ENCODE peak calls at places on chromosomes 2 and 18, in six cellular contexts. One of them, this sample, is unnamed. For H3K36me3, the result is how much of the 10 kb centered on the place peaks cover.

GRCh38 chr2:206968139-206969086 is 29.1 kb downstream of the CPO start:
- DNase-seq in BE2C: no peak
- DNase-seq in adrenal gland: no peak
- DNase-seq in GM23338: no peak
- DNase-seq in lung: no peak
- DNase-seq in fibroblast of lung: peak
- DNase-seq in this sample: no peak

GRCh38 chr2:127437056-127437455 is 18.8 kb downstream of the PROC start:
- DNase-seq in BE2C: no peak
- DNase-seq in GM23338: no peak
- DNase-seq in adrenal gland: no peak
- DNase-seq in fibroblast of lung: no peak
- DNase-seq in lung: peak
- DNase-seq in this sample: no peak

GRCh38 chr2:119567292-119567691 is 23.0 kb downstream of the CFAP221 start:
- DNase-seq in GM23338: no peak
- DNase-seq in BE2C: no peak
- DNase-seq in adrenal gland: no peak
- DNase-seq in lung: no peak
- DNase-seq in fibroblast of lung: no peak
- DNase-seq in this sample: no peak

GRCh38 chr18:70672581-70672980 is 383.7 kb downstream of the SOCS6 start:
- DNase-seq in adrenal gland: no peak
- DNase-seq in GM23338: no peak
- DNase-seq in fibroblast of lung: no peak
- DNase-seq in BE2C: no peak
- DNase-seq in lung: no peak
- DNase-seq in this sample: no peak

GRCh38 chr2:190625691-190626090 is 23.2 kb upstream of the NAB1 start:
- DNase-seq in lung: no peak
- DNase-seq in GM23338: no peak
- DNase-seq in fibroblast of lung: no peak
- DNase-seq in adrenal gland: no peak
- DNase-seq in BE2C: no peak
- DNase-seq in this sample: no peak

GRCh38 chr2:72921866-72922265 is 4.5 kb downstream of the EMX1 start:
- DNase-seq in lung: no peak
- DNase-seq in fibroblast of lung: no peak
- DNase-seq in GM23338: no peak
- DNase-seq in adrenal gland: no peak
- DNase-seq in BE2C: no peak
- DNase-seq in this sample: no peak

GRCh38 chr18:43681661-43682060 is 404.4 kb upstream of the SYT4 start:
- DNase-seq in fibroblast of lung: peak
- DNase-seq in BE2C: no peak
- DNase-seq in GM23338: peak
- DNase-seq in adrenal gland: no peak
- DNase-seq in lung: no peak
- DNase-seq in this sample: no peak

GRCh38 chr2:238919307-238919706 is 71.4 kb downstream of the TWIST2 start:
- DNase-seq in lung: no peak
- DNase-seq in BE2C: no peak
- DNase-seq in fibroblast of lung: no peak
- DNase-seq in adrenal gland: no peak
- DNase-seq in GM23338: no peak
- DNase-seq in this sample: no peak

GRCh38 chr2:134499307-134499706 is 219.5 kb downstream of the TMEM163 start:
- DNase-seq in BE2C: peak
- DNase-seq in lung: no peak
- DNase-seq in GM23338: no peak
- DNase-seq in adrenal gland: no peak
- DNase-seq in fibroblast of lung: no peak
- DNase-seq in this sample: no peak

GRCh38 chr18:58601468-58602266 is 27.2 kb downstream of the ALPK2 start:
- DNase-seq in GM23338: no peak
- DNase-seq in fibroblast of lung: no peak
- DNase-seq in BE2C: no peak
- DNase-seq in adrenal gland: no peak
- DNase-seq in lung: no peak
- DNase-seq in this sample: no peak

GRCh38 chr2:171248205-171248662 is 87.5 kb upstream of the TLK1 start:
- DNase-seq in fibroblast of lung: no peak
- DNase-seq in GM23338: no peak
- DNase-seq in adrenal gland: no peak
- DNase-seq in lung: no peak
- DNase-seq in BE2C: no peak
- DNase-seq in this sample: no peak

GRCh38 chr2:120344214-120344990 is 1.5 kb upstream of the INHBB start:
- DNase-seq in lung: no peak
- DNase-seq in adrenal gland: no peak
- DNase-seq in fibroblast of lung: peak
- DNase-seq in BE2C: peak
- DNase-seq in GM23338: peak
- DNase-seq in this sample: peak

GRCh38 chr18:26574958-26575864 is 26.9 kb upstream of the KCTD1 start:
- DNase-seq in BE2C: peak
- DNase-seq in adrenal gland: peak
- DNase-seq in GM23338: peak
- DNase-seq in fibroblast of lung: peak
- DNase-seq in lung: peak
- DNase-seq in this sample: peak

DNA sequence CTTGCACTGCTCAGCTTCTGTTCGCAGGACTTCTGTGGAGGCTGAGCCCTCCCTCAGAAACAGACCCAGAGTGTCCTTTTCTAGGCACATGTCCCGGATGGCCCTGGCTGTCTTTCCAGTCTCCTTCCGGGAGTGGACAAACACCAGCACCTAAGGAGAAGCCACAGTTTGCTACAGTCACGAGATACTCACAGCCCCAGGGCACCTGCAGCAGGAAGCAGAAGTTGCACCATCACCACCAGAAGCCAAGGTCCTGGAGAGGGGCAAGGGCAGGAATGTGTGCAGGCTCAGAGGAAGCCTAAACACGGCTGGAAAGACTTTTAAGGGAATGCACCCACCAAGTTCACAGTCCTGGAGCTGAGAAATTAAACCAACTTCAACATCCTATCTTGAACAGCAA is 13.6 kb downstream of the SNRNP200 start:
- DNase-seq in fibroblast of lung: no peak
- DNase-seq in lung: no peak
- DNase-seq in adrenal gland: no peak
- DNase-seq in GM23338: no peak
- DNase-seq in BE2C: no peak
- DNase-seq in this sample: no peak
- H3K36me3 ChIP-seq in fibroblast of lung: under half
- H3K36me3 ChIP-seq in lung: half or more
- H3K36me3 ChIP-seq in adrenal gland: half or more
- H3K36me3 ChIP-seq in GM23338: half or more
- H3K36me3 ChIP-seq in BE2C: half or more
- H3K36me3 ChIP-seq in this sample: under half

GRCh38 chr2:75428627-75429026 is 132.1 kb downstream of the EVA1A start:
- DNase-seq in GM23338: no peak
- DNase-seq in lung: no peak
- DNase-seq in BE2C: no peak
- DNase-seq in adrenal gland: no peak
- DNase-seq in fibroblast of lung: no peak
- DNase-seq in this sample: no peak

GRCh38 chr2:75429036-75429435 is 131.7 kb downstream of the EVA1A start:
- DNase-seq in GM23338: no peak
- DNase-seq in BE2C: no peak
- DNase-seq in adrenal gland: no peak
- DNase-seq in fibroblast of lung: no peak
- DNase-seq in lung: no peak
- DNase-seq in this sample: no peak

GRCh38 chr2:75428060-75428459 is 132.7 kb downstream of the EVA1A start:
- DNase-seq in fibroblast of lung: no peak
- DNase-seq in BE2C: no peak
- DNase-seq in GM23338: no peak
- DNase-seq in adrenal gland: no peak
- DNase-seq in lung: no peak
- DNase-seq in this sample: no peak

GRCh38 chr2:75424936-75425619 is 135.7 kb downstream of the EVA1A start:
- DNase-seq in fibroblast of lung: peak
- DNase-seq in BE2C: peak
- DNase-seq in GM23338: peak
- DNase-seq in adrenal gland: no peak
- DNase-seq in lung: peak
- DNase-seq in this sample: no peak
- TF ChIP-seq CTCF in fibroblast of lung: no peak
- TF ChIP-seq CTCF in BE2C: no peak
- TF ChIP-seq CTCF in GM23338: peak
- TF ChIP-seq CTCF in adrenal gland: no peak
- TF ChIP-seq CTCF in lung: no peak
- TF ChIP-seq CTCF in this sample: no peak

DNA sequence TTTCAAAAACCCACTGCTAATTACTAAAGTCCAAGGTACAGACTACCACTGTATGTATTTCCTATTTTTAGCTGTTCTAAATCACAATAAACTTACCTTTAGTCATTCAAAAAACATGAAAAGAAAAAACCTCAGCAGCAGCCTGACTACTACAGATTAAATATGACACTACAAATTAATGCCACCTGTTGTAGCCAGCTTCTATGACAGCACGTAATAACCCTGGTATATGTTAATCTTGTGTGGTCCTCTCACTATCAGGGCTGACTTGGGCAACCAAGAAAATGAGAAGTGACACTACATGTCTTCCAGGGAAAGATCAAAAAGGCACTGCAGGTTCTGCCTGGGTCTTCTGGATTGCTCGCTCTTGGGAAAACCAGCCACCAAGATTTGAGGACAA is 90.6 kb upstream of the FAM124B start:
- DNase-seq in GM23338: no peak
- DNase-seq in adrenal gland: no peak
- DNase-seq in BE2C: no peak
- DNase-seq in fibroblast of lung: no peak
- DNase-seq in lung: no peak
- DNase-seq in this sample: no peak
- H3K36me3 ChIP-seq in GM23338: under half
- H3K36me3 ChIP-seq in adrenal gland: under half
- H3K36me3 ChIP-seq in BE2C: under half
- H3K36me3 ChIP-seq in fibroblast of lung: under half
- H3K36me3 ChIP-seq in lung: under half
- H3K36me3 ChIP-seq in this sample: under half

DNA sequence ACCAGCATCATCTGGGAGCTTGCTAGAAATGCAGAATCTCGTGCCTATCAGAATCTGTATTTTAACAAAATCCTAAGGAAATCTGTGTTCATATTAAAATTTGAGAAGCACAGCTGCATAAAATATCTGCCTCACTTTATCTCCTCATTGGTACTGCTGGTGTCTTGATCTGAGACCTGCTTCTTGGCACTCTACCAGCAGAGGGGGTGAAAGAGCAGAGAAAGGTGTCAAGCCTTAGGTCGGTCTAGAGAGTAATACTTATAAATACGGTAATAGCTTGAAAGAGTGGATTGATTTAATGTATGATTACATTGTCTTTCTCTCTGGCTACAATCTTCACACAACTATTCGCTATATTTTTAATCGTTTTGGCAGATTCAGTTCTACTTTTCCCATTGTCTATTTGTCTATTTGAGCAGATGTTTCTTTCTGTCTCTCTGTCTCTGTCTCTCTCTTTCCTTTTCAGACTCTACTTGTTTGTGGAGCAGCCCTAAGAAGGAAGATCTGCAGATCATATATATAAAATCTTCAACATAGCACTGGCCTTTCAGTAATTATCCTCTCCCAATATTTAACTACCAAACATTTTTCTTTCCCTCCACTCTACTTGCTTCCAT is 1.7 kb upstream of the GCG start:
- DNase-seq in BE2C: peak
- DNase-seq in lung: peak
- DNase-seq in GM23338: peak
- DNase-seq in fibroblast of lung: peak
- DNase-seq in adrenal gland: no peak
- DNase-seq in this sample: peak
- TF ChIP-seq CTCF in BE2C: peak
- TF ChIP-seq CTCF in lung: peak
- TF ChIP-seq CTCF in GM23338: peak
- TF ChIP-seq CTCF in fibroblast of lung: peak
- TF ChIP-seq CTCF in adrenal gland: no peak
- TF ChIP-seq CTCF in this sample: peak

DNA sequence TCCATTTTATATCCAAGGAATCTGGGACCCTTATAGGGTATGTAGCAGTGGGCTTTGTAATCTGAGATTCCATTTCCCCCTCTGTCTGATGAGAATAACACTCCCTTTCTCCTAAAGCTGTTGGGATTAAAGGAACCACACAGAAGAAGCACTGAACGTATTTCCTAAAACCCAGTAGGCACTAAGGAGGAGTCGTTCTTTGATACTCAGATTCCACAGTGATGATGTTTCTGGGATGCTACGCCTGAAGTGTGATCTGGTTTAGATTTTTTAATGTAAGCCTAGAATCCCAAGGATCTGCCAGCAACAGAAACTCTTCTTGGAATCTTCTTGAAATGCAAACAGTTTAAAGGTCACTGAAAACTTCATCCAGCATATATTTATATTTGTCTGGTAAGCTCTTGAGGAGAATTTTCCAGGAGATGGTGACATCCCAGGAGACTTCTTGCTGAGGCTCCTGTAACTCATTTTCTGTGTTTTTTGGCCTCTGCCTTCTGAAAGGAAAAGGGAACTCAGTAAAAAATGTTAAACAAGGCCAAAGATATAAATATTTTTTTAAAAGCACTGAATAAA is 247.6 kb upstream of the TRIB2 start:
- DNase-seq in fibroblast of lung: no peak
- DNase-seq in lung: no peak
- DNase-seq in BE2C: no peak
- DNase-seq in adrenal gland: no peak
- DNase-seq in GM23338: no peak
- DNase-seq in this sample: no peak
- H3K36me3 ChIP-seq in fibroblast of lung: under half
- H3K36me3 ChIP-seq in lung: under half
- H3K36me3 ChIP-seq in BE2C: under half
- H3K36me3 ChIP-seq in adrenal gland: under half
- H3K36me3 ChIP-seq in GM23338: under half
- H3K36me3 ChIP-seq in this sample: under half

This sample was measured in Caco-2.